ENCODE peak calls at places on chromosome 20, in four cellular contexts. One of them, this sample, is unnamed.

GRCh38 chr20:44572551-44573500 is 9.6 kb upstream of the PKIG start:
- DNase-seq in GM23338: no peak
- DNase-seq in SJSA1: peak; percentile 93
- DNase-seq in CD4-positive, alpha-beta memory T cell: no peak
- DNase-seq in this sample: no peak

GRCh38 chr20:64011366-64011779 is 24.6 kb upstream of the C20orf204 start:
- DNase-seq in GM23338: no peak
- DNase-seq in SJSA1: no peak
- DNase-seq in CD4-positive, alpha-beta memory T cell: no peak
- DNase-seq in this sample: no peak

GRCh38 chr20:56893206-56893605 is 264.1 kb downstream of the TFAP2C start:
- DNase-seq in GM23338: peak; percentile 62
- DNase-seq in SJSA1: no peak
- DNase-seq in CD4-positive, alpha-beta memory T cell: peak; percentile 37
- DNase-seq in this sample: peak; percentile 33

GRCh38 chr20:50279988-50280850 is 89.6 kb downstream of the CEBPB start:
- DNase-seq in GM23338: no peak
- DNase-seq in SJSA1: no peak
- DNase-seq in CD4-positive, alpha-beta memory T cell: no peak
- DNase-seq in this sample: no peak

GRCh38 chr20:40741507-40742106 is 52.6 kb upstream of the MAFB start:
- DNase-seq in GM23338: peak; percentile 83
- DNase-seq in SJSA1: peak; percentile 15
- DNase-seq in CD4-positive, alpha-beta memory T cell: peak; percentile 9
- DNase-seq in this sample: peak; percentile 40

GRCh38 chr20:57928181-57928967 is 218.6 kb upstream of the PMEPA1 start:
- DNase-seq in GM23338: no peak
- DNase-seq in SJSA1: peak; percentile 77
- DNase-seq in CD4-positive, alpha-beta memory T cell: no peak
- DNase-seq in this sample: peak; percentile 83

GRCh38 chr20:49338061-49338460 is 60.2 kb upstream of the ZNFX1 start:
- DNase-seq in GM23338: no peak
- DNase-seq in SJSA1: no peak
- DNase-seq in CD4-positive, alpha-beta memory T cell: no peak
- DNase-seq in this sample: peak; percentile 68

GRCh38 chr20:46148313-46149213 is 30.4 kb downstream of the CD40 start:
- DNase-seq in GM23338: no peak
- DNase-seq in SJSA1: no peak
- DNase-seq in CD4-positive, alpha-beta memory T cell: no peak
- DNase-seq in this sample: no peak

GRCh38 chr20:33668087-33668790 is 1.5 kb downstream of the ACTL10 start:
- DNase-seq in GM23338: peak; percentile 91
- DNase-seq in SJSA1: no peak
- DNase-seq in CD4-positive, alpha-beta memory T cell: no peak
- DNase-seq in this sample: no peak

GRCh38 chr20:21288587-21289370 is 14.4 kb upstream of the XRN2 start:
- DNase-seq in GM23338: no peak
- DNase-seq in SJSA1: no peak
- DNase-seq in CD4-positive, alpha-beta memory T cell: no peak
- DNase-seq in this sample: no peak
- H3K36me3 ChIP-seq in GM23338: no peaks in the 10 kb centered on the region
- H3K36me3 ChIP-seq in SJSA1: no peaks in the 10 kb centered on the region
- H3K36me3 ChIP-seq in CD4-positive, alpha-beta memory T cell: no peaks in the 10 kb centered on the region
- H3K36me3 ChIP-seq in this sample: no peaks in the 10 kb centered on the region

DNA sequence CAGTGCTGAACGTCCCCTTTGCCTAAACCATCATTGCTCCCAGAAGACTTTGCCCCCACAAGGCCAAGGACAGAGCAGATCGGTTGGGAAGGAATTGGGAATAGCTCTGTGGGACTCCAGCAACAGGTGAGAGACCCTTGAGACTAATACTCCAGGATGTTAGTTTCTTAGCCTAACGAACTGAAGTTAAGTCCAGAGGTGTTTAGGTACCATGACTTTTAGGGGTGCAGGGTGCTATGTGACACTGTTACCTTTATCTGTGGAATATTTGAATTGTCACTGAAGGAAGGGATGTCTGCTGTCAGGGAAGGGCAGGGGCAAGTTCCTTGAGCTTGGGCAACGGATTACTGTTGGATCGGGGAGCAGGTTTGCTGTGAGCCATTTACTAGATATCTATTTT is 1.9 kb downstream of the BLCAP start:
- DNase-seq in GM23338: no peak
- DNase-seq in SJSA1: no peak
- DNase-seq in CD4-positive, alpha-beta memory T cell: no peak
- DNase-seq in this sample: no peak
- H3K4me3 ChIP-seq in GM23338: peak overlapping the region; percentile 84
- H3K4me3 ChIP-seq in SJSA1: peak overlapping the region; percentile 93
- H3K4me3 ChIP-seq in CD4-positive, alpha-beta memory T cell: no peak overlapping the region
- H3K4me3 ChIP-seq in this sample: peak overlapping the region; percentile 99

DNA sequence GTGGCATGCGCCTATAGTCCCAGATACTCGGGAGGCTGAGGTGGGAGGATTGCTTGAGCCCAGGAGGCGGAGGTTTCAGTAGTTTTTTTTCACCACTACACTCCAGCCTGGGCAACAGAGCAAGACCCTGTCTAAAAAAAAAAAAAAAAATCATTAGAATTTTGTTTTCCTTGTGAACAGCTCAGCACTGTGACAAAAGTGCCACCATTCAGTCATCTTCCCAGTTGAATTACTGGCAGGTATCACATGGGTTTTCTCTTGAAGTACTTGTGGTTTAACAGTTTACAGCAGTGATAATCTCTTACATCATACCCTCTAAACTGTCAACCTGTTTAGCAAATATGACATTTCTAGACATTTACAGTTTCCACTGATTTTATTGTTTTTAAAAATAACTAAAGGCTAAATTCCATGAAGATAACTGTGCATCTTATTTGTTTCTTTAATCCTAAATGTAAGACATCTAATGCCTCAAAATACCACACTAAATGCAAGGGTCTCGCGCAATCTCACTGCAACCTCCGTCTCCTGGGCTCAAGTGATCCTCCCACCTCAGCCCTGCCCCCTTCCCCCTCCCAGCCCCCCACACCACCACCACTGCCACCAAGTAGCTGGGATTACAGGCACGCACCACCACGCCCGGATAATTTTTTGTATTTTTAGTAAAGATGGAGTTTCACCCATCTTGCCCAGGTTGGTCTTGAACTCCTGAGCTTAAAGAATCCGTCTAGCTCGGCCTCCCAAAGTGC is 7.0 kb downstream of the TRPC4AP start:
- DNase-seq in GM23338: no peak
- DNase-seq in SJSA1: no peak
- DNase-seq in CD4-positive, alpha-beta memory T cell: no peak
- DNase-seq in this sample: no peak
- H3K4me1 ChIP-seq in GM23338: peaks cover 6% of the 10 kb centered on the region
- H3K4me1 ChIP-seq in SJSA1: peaks cover 3% of the 10 kb centered on the region
- H3K4me1 ChIP-seq in CD4-positive, alpha-beta memory T cell: peaks cover 61% of the 10 kb centered on the region
- H3K4me1 ChIP-seq in this sample: peaks cover 3% of the 10 kb centered on the region

DNA sequence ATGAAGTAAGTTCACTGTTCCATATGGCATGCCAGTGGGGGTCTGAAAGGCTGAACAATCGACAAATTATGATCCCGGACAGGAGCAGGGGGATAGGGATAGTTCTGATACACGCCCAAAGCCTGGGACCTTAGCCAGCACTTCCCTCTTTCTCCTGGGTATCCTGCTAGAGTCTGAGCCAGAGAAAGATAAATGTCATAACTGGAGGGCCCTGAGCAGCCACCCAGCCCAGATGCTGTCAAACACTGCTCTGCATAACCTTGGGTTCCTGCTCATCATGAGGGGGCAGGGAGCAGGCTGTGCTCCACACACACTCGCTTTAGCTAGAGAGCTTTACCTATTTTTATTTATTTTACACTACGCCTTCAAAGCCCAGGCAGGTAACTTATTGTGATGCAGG is 12.2 kb downstream of the EDEM2 start:
- DNase-seq in GM23338: no peak
- DNase-seq in SJSA1: no peak
- DNase-seq in CD4-positive, alpha-beta memory T cell: no peak
- DNase-seq in this sample: no peak
- H3K36me3 ChIP-seq in GM23338: peaks cover 6% of the 10 kb centered on the region
- H3K36me3 ChIP-seq in SJSA1: peaks cover 48% of the 10 kb centered on the region
- H3K36me3 ChIP-seq in CD4-positive, alpha-beta memory T cell: peaks cover 47% of the 10 kb centered on the region
- H3K36me3 ChIP-seq in this sample: peaks cover 2% of the 10 kb centered on the region

GRCh38 chr20:32183947-32184635 is 23.5 kb downstream of the PLAGL2 start:
- DNase-seq in GM23338: no peak
- DNase-seq in SJSA1: no peak
- DNase-seq in CD4-positive, alpha-beta memory T cell: no peak
- DNase-seq in this sample: no peak

GRCh38 chr20:32179934-32180333 is 27.6 kb downstream of the PLAGL2 start:
- DNase-seq in GM23338: no peak
- DNase-seq in SJSA1: no peak
- DNase-seq in CD4-positive, alpha-beta memory T cell: no peak
- DNase-seq in this sample: no peak

GRCh38 chr20:32184953-32185603 is 22.5 kb downstream of the PLAGL2 start:
- DNase-seq in GM23338: no peak
- DNase-seq in SJSA1: no peak
- DNase-seq in CD4-positive, alpha-beta memory T cell: no peak
- DNase-seq in this sample: no peak

GRCh38 chr20:32179515-32179914 is 28.0 kb downstream of the PLAGL2 start:
- DNase-seq in GM23338: no peak
- DNase-seq in SJSA1: no peak
- DNase-seq in CD4-positive, alpha-beta memory T cell: no peak
- DNase-seq in this sample: no peak

DNA sequence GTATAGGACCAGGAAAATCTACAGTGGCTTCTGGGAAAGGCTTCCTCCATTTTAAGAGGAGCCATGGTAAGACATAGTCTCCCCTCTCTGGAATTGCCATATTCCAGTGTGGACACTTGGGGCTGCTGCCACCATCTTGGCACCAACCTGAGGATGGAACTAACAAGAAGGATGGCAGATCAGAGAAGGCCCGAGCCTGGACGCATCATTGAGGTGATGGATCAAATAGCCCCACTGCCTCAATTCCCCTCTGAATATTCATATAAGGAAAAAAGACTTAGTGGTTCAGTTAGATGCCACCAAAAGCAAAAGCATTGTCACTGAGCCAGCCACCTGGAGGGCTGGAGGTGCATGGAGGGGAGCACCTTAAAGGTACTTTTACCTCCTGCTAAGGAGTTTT is 25.9 kb downstream of the PLAGL2 start:
- DNase-seq in GM23338: no peak
- DNase-seq in SJSA1: no peak
- DNase-seq in CD4-positive, alpha-beta memory T cell: no peak
- DNase-seq in this sample: no peak
- H3K4me3 ChIP-seq in GM23338: no peak overlapping the region
- H3K4me3 ChIP-seq in SJSA1: no peak overlapping the region
- H3K4me3 ChIP-seq in CD4-positive, alpha-beta memory T cell: no peak overlapping the region
- H3K4me3 ChIP-seq in this sample: no peak overlapping the region

GRCh38 chr20:2815242-2815900 is 584 bp downstream of the C20orf141 start:
- DNase-seq in GM23338: no peak
- DNase-seq in SJSA1: no peak
- DNase-seq in CD4-positive, alpha-beta memory T cell: no peak
- DNase-seq in this sample: no peak

GRCh38 chr20:2816030-2816582 is at the start of gene TMEM239:
- DNase-seq in GM23338: no peak
- DNase-seq in SJSA1: no peak
- DNase-seq in CD4-positive, alpha-beta memory T cell: no peak
- DNase-seq in this sample: no peak

GRCh38 chr20:2814076-2814475 is 711 bp upstream of the C20orf141 start:
- DNase-seq in GM23338: no peak
- DNase-seq in SJSA1: no peak
- DNase-seq in CD4-positive, alpha-beta memory T cell: no peak
- DNase-seq in this sample: no peak

GRCh38 chr20:2816583-2817340 is 598 bp downstream of the TMEM239 start:
- DNase-seq in GM23338: peak; percentile 53
- DNase-seq in SJSA1: no peak
- DNase-seq in CD4-positive, alpha-beta memory T cell: no peak
- DNase-seq in this sample: no peak

DNA sequence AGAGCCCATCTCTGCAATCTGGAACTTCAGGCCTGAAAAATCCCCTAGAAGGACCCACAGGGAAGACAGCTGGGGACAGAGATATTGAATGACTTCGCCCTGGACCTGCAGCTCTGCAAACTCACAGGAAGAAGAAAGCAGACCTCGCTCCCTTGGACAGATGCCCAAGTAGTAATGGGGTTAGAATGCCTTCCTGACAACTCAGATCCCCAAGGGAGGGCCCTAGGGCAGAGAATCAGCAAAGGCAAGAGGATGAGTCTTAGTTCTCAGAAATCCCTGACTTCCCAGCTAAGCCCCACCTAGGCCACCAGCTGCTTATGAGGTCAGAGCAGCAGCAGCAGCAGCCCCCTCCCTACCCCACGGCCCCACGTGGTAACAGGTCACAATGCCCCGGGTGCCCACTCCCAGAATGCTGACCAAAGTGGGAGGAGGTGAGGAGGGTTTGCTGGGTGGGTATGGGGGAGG is at the start of gene C20orf141:
- DNase-seq in GM23338: no peak
- DNase-seq in SJSA1: peak; percentile 87
- DNase-seq in CD4-positive, alpha-beta memory T cell: no peak
- DNase-seq in this sample: peak; percentile 99
- H3K4me1 ChIP-seq in GM23338: no peaks in the 10 kb centered on the region
- H3K4me1 ChIP-seq in SJSA1: peaks cover 14% of the 10 kb centered on the region
- H3K4me1 ChIP-seq in CD4-positive, alpha-beta memory T cell: no peaks in the 10 kb centered on the region
- H3K4me1 ChIP-seq in this sample: peaks cover 25% of the 10 kb centered on the region

DNA sequence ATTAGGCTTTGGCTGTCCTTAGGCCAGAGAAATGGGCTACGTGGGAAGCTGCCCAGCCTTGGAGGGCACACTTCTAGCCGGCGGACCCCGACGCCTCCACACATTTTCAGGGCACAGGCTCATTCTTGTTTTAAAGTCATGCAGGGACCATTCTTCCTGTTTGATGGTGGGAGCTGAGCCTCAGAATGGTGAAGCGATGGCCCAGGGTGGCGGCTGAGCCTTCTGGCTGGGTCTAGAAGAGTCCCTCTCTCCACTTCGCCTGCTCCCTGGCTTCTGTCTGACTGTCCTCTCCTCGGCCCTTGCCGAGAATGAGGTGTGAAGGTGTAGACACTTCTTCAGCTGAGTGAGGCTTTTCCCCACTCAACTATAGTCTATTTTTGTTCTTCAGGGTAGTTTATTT is 114.4 kb downstream of the SULF2 start:
- DNase-seq in GM23338: no peak
- DNase-seq in SJSA1: no peak
- DNase-seq in CD4-positive, alpha-beta memory T cell: no peak
- DNase-seq in this sample: no peak
- H3K36me3 ChIP-seq in GM23338: no peaks in the 10 kb centered on the region
- H3K36me3 ChIP-seq in SJSA1: no peaks in the 10 kb centered on the region
- H3K36me3 ChIP-seq in CD4-positive, alpha-beta memory T cell: no peaks in the 10 kb centered on the region
- H3K36me3 ChIP-seq in this sample: peaks cover 5% of the 10 kb centered on the region

DNA sequence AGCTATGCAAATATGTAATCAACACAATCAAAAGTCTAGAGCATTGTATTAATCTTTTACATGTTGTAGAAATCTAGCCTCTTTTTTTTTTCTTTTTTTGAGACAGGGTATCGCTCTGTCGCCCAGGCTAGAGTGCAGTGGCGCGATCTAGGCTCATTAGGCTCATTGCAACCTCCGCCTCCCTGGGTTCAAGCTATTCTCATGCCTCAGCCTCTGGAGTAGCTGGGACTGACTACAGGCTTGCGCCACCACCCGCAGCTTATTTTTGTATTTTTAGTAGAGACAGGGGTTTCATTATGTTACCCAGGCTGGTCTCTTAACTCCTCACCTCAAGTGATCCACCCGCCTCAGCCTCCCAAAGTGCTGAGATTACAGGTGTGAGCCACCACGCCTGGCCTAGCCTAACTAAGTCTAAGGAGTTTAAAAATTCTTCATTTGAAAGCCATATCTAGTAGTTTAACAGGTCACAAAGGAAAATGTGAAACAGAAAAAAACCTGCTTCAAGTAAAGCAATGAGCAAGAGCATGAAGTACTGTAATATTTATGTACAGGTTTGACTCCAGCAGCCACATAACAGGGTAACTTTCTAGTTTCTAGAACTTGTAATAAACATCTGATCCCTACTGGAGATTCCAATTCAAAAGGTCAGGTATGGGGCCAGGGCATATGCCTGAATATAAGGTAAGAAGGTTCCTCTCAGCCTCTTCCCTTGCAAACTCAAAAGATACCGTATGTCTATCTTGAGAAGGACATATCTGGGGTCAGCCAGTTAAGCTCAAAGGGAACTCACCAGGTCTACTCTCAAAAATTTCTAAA is 4.4 kb downstream of the CPNE1 start:
- DNase-seq in GM23338: no peak
- DNase-seq in SJSA1: no peak
- DNase-seq in CD4-positive, alpha-beta memory T cell: no peak
- DNase-seq in this sample: no peak
- H3K4me3 ChIP-seq in GM23338: peak overlapping the region; percentile 95
- H3K4me3 ChIP-seq in SJSA1: no peak overlapping the region
- H3K4me3 ChIP-seq in CD4-positive, alpha-beta memory T cell: peak overlapping the region; percentile 2
- H3K4me3 ChIP-seq in this sample: no peak overlapping the region